ENCODE peak calls at places on chromosomes 16 and 17, in eight cellular contexts. One of them, this sample, is unnamed.

GRCh38 chr16:86834451-86835035 is 256.2 kb downstream of the FOXL1 start:
- DNase-seq in HFF-Myc: peak
- DNase-seq in GM12864: no peak
- DNase-seq in mucosa of descending colon: no peak
- DNase-seq in activated CD4-positive, alpha-beta T cell treated with anti-CD3 and anti-CD28 coated beads for 1 hour: no peak
- DNase-seq in heart right ventricle: no peak
- DNase-seq in HCEC 1CT: peak
- DNase-seq in GM04503: no peak
- DNase-seq in this sample: no peak

GRCh38 chr17:21001813-21002221 is 41.0 kb downstream of the USP22 start:
- DNase-seq in mucosa of descending colon: peak
- DNase-seq in GM04503: no peak
- DNase-seq in activated CD4-positive, alpha-beta T cell treated with anti-CD3 and anti-CD28 coated beads for 1 hour: no peak
- DNase-seq in HFF-Myc: no peak
- DNase-seq in heart right ventricle: no peak
- DNase-seq in GM12864: no peak
- DNase-seq in HCEC 1CT: no peak
- DNase-seq in this sample: no peak

GRCh38 chr17:21303441-21304065 is 19.0 kb downstream of the MAP2K3 start:
- DNase-seq in HCEC 1CT: no peak
- DNase-seq in activated CD4-positive, alpha-beta T cell treated with anti-CD3 and anti-CD28 coated beads for 1 hour: no peak
- DNase-seq in mucosa of descending colon: peak
- DNase-seq in GM04503: no peak
- DNase-seq in HFF-Myc: no peak
- DNase-seq in GM12864: no peak
- DNase-seq in heart right ventricle: no peak
- DNase-seq in this sample: no peak

GRCh38 chr17:17070931-17071330 is 28.7 kb downstream of the MPRIP start:
- DNase-seq in heart right ventricle: no peak
- DNase-seq in GM04503: no peak
- DNase-seq in GM12864: no peak
- DNase-seq in mucosa of descending colon: peak
- DNase-seq in activated CD4-positive, alpha-beta T cell treated with anti-CD3 and anti-CD28 coated beads for 1 hour: no peak
- DNase-seq in HCEC 1CT: no peak
- DNase-seq in HFF-Myc: no peak
- DNase-seq in this sample: no peak

GRCh38 chr17:7932483-7932891 is 481 bp downstream of the CNTROB start:
- DNase-seq in mucosa of descending colon: peak
- DNase-seq in GM04503: no peak
- DNase-seq in HCEC 1CT: peak
- DNase-seq in activated CD4-positive, alpha-beta T cell treated with anti-CD3 and anti-CD28 coated beads for 1 hour: no peak
- DNase-seq in GM12864: no peak
- DNase-seq in HFF-Myc: peak
- DNase-seq in heart right ventricle: no peak
- DNase-seq in this sample: no peak

GRCh38 chr16:5709889-5710288 is 612.3 kb upstream of the EEF2KMT start:
- DNase-seq in heart right ventricle: no peak
- DNase-seq in GM04503: no peak
- DNase-seq in activated CD4-positive, alpha-beta T cell treated with anti-CD3 and anti-CD28 coated beads for 1 hour: no peak
- DNase-seq in mucosa of descending colon: no peak
- DNase-seq in HCEC 1CT: no peak
- DNase-seq in HFF-Myc: no peak
- DNase-seq in GM12864: no peak
- DNase-seq in this sample: no peak

GRCh38 chr17:5929721-5930120 is 140.5 kb upstream of the WSCD1 start:
- DNase-seq in mucosa of descending colon: no peak
- DNase-seq in activated CD4-positive, alpha-beta T cell treated with anti-CD3 and anti-CD28 coated beads for 1 hour: no peak
- DNase-seq in HCEC 1CT: no peak
- DNase-seq in HFF-Myc: no peak
- DNase-seq in GM12864: no peak
- DNase-seq in GM04503: no peak
- DNase-seq in heart right ventricle: no peak
- DNase-seq in this sample: no peak

GRCh38 chr17:4206945-4207344 is 56.8 kb downstream of the ANKFY1 start:
- DNase-seq in GM04503: no peak
- DNase-seq in GM12864: no peak
- DNase-seq in HFF-Myc: no peak
- DNase-seq in activated CD4-positive, alpha-beta T cell treated with anti-CD3 and anti-CD28 coated beads for 1 hour: no peak
- DNase-seq in mucosa of descending colon: no peak
- DNase-seq in heart right ventricle: no peak
- DNase-seq in HCEC 1CT: peak
- DNase-seq in this sample: no peak

This sample was measured in stomach.